ENCODE peak calls at places on chromosomes 6 and 20, in eight cellular contexts. E is fibroblast of pulmonary artery, H is astrocyte of the spinal cord, J is fibroblast of mammary gland, Y is cardiac fibroblast, K is A549, W is thoracic aorta, B is upper lobe of left lung. T is an unnamed sample.

GRCh38 chr6:111601875-111602274 is 3.8 kb downstream of the TRAF3IP2 start:
- DNase-seq in B (peak), E (peak), H (peak), J (peak), Y (peak), K (no peak), W (no peak), T (no peak)

GRCh38 chr6:56789879-56790278 is 147.2 kb upstream of the DST start:
- DNase-seq in Y (no peak), E (no peak), H (no peak), W (no peak), J (no peak), K (no peak), B (no peak), T (peak)

GRCh38 chr20:53331151-53331973 is 262.3 kb downstream of the ZNF217 start:
- DNase-seq in E (peak), K (no peak), J (peak), H (peak), W (no peak), Y (peak), B (no peak), T (no peak)

GRCh38 chr20:64234291-64234791 is 21.2 kb upstream of the PCMTD2 start:
- DNase-seq in B (no peak), Y (no peak), J (no peak), K (no peak), W (no peak), E (no peak), H (no peak), T (no peak)

GRCh38 chr20:37922016-37922415 is 19.1 kb downstream of the VSTM2L start:
- DNase-seq in Y (no peak), W (no peak), J (no peak), B (no peak), H (no peak), K (no peak), E (no peak), T (no peak)

GRCh38 chr20:31572042-31572700 is 32.9 kb upstream of the ID1 start:
- DNase-seq in Y (no peak), K (no peak), B (no peak), J (no peak), H (no peak), E (no peak), W (no peak), T (no peak)

GRCh38 chr6:81747327-81747726 is 5.2 kb downstream of the TENT5A start:
- DNase-seq in W (no peak), E (no peak), H (no peak), J (no peak), Y (no peak), B (no peak), K (no peak), T (no peak)

GRCh38 chr6:134176283-134176975 is 124.0 kb upstream of the SLC2A12 start:
- DNase-seq in K (no peak), H (peak), Y (peak), B (peak), E (peak), J (peak), W (peak), T (no peak)

GRCh38 chr6:138572200-138572875 is 73.0 kb upstream of the NHSL1 start:
- DNase-seq in H (peak), Y (peak), B (peak), J (peak), E (peak), K (no peak), W (no peak), T (peak)

GRCh38 chr6:52352239-52353008 is 9.5 kb upstream of the PAQR8 start:
- DNase-seq in B (peak), W (peak), Y (peak), H (peak), J (peak), E (peak), K (peak), T (peak)

GRCh38 chr6:8131265-8131897 is 29.0 kb upstream of the EEF1E1 start:
- DNase-seq in E (peak), H (peak), W (no peak), J (peak), K (peak), B (peak), Y (peak), T (peak)
- TF ChIP-seq CTCF in E (peak), H (peak), W (peak), J (peak), K (peak), B (no peak), Y (peak), T (peak)

DNA sequence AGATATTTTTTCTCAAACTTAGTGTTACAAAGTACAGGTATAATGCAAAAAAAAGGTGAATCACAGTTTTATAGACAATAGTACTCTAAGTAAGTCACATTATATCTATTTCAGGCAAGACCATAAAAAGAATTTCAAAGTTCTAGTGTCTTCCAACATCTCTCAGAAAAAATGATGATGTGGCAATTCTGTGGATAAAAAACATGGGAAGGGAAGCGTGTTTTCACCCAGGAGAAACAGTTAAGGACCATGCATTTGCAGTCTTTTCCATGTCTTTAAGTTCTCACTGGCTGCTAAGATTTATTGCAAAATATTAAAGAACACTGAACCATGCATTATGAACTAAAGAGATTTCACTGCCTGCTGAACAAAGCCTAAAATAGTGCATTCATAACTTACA is 1.8 kb downstream of the SSR1 start:
- DNase-seq in K (no peak), W (no peak), Y (peak), B (no peak), H (peak), E (peak), J (peak), T (no peak)
- H3K4me3 ChIP-seq in K (peak), W (no peak), Y (peak), B (peak), H (peak), E (peak), J (peak), T (peak)

DNA sequence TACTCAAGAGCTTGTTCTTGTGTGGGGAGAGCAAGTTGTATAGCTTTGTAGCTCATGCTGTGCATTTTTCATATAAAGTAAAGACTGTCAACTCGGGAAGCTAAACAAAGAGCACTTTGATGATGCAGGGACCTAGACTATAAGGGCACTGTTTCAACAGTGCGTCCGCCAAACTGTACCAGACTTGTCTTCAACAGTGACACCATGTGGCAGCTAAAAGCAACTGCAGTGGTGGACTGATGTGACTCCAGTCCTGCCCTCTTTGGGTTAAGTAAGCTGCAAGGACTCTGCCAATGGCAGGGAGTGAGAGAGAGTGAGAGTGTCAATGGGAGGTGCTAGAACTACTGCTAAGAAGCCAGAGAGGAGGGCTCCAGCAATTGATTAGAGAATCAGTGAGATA is 48.1 kb upstream of the MC3R start:
- DNase-seq in E (no peak), K (no peak), H (no peak), J (peak), W (no peak), B (no peak), Y (no peak), T (no peak)
- TF ChIP-seq CTCF in E (peak), K (no peak), H (peak), J (peak), W (no peak), B (no peak), Y (peak), T (peak)

GRCh38 chr6:167937301-167937700 is 60.2 kb upstream of the KIF25 start:
- DNase-seq in B (no peak), E (no peak), H (no peak), Y (no peak), W (no peak), J (no peak), K (no peak), T (no peak)
- H3K4me3 ChIP-seq in B (no peak), E (no peak), H (no peak), Y (no peak), W (no peak), J (no peak), K (no peak), T (no peak)

DNA sequence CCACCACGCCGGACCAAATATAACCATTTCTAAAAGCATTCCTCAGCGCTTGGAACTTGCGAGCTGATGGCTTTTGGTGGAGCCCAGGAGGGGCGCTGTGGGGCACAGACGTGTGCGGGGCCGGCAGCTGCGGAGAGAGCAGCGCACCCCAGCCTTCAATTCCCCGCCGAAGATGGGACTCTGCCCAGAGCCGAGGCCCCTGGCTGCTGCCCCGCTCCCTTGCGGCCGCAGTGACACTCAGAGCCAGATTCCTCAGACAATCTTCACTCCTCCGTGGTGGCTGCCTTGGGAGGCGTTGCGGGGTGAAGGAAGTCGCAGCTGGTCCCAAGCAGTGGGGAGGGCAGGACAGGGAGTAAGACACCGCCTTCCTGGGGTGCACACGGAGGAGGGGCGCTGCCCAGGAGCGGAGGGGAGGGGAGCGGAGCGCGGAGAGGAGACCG is 87.7 kb downstream of the TMEM242 start:
- DNase-seq in K (peak), E (peak), Y (peak), J (peak), W (no peak), H (peak), B (peak), T (peak)
- TF ChIP-seq CTCF in K (peak), E (peak), Y (peak), J (peak), W (peak), H (peak), B (peak), T (peak)

GRCh38 chr6:31464252-31465184 is 33.4 kb upstream of the MICB start:
- DNase-seq in E (no peak), J (no peak), K (no peak), Y (no peak), H (no peak), B (no peak), W (no peak), T (no peak)
- H3K4me3 ChIP-seq in E (no peak), J (no peak), K (no peak), Y (no peak), H (no peak), B (peak), W (peak), T (no peak)

T was measured in epithelial cell of esophagus.